ENCODE peak calls at places on chromosomes 4 and X, in seven cellular contexts. One of them, this sample, is unnamed.

GRCh38 chr4:90419124-90419711 is 292.0 kb downstream of the CCSER1 start:
- DNase-seq in SW 1271: no peak
- DNase-seq in left cardiac atrium: no peak
- DNase-seq in HCEC 1CT: peak
- DNase-seq in SW480: peak
- DNase-seq in activated CD4-positive, alpha-beta T cell treated with anti-CD3 and anti-CD28 coated beads for 4 hours: no peak
- DNase-seq in H9: no peak
- DNase-seq in this sample: peak

GRCh38 chr4:8201341-8201781 is 2.3 kb downstream of the SH3TC1 start:
- DNase-seq in SW 1271: no peak
- DNase-seq in left cardiac atrium: no peak
- DNase-seq in HCEC 1CT: no peak
- DNase-seq in SW480: no peak
- DNase-seq in activated CD4-positive, alpha-beta T cell treated with anti-CD3 and anti-CD28 coated beads for 4 hours: peak
- DNase-seq in H9: no peak
- DNase-seq in this sample: no peak

GRCh38 chr4:99998062-99998880 is 48.2 kb upstream of the H2AZ1 start:
- DNase-seq in SW 1271: no peak
- DNase-seq in left cardiac atrium: no peak
- DNase-seq in HCEC 1CT: peak
- DNase-seq in SW480: peak
- DNase-seq in activated CD4-positive, alpha-beta T cell treated with anti-CD3 and anti-CD28 coated beads for 4 hours: no peak
- DNase-seq in H9: no peak
- DNase-seq in this sample: peak

GRCh38 chr4:10974371-10974770 is 289.8 kb upstream of the CLNK start:
- DNase-seq in SW 1271: no peak
- DNase-seq in left cardiac atrium: no peak
- DNase-seq in HCEC 1CT: no peak
- DNase-seq in SW480: no peak
- DNase-seq in activated CD4-positive, alpha-beta T cell treated with anti-CD3 and anti-CD28 coated beads for 4 hours: no peak
- DNase-seq in H9: no peak
- DNase-seq in this sample: no peak

GRCh38 chrX:95505721-95506120 is 1178.9 kb upstream of the DIAPH2 start:
- DNase-seq in SW 1271: no peak
- DNase-seq in left cardiac atrium: no peak
- DNase-seq in HCEC 1CT: no peak
- DNase-seq in SW480: no peak
- DNase-seq in activated CD4-positive, alpha-beta T cell treated with anti-CD3 and anti-CD28 coated beads for 4 hours: no peak
- DNase-seq in H9: peak
- DNase-seq in this sample: peak

GRCh38 chrX:153245288-153245731 is 66.2 kb downstream of the MAGEA1 start:
- DNase-seq in SW 1271: no peak
- DNase-seq in left cardiac atrium: no peak
- DNase-seq in HCEC 1CT: peak
- DNase-seq in SW480: peak
- DNase-seq in activated CD4-positive, alpha-beta T cell treated with anti-CD3 and anti-CD28 coated beads for 4 hours: no peak
- DNase-seq in H9: peak
- DNase-seq in this sample: peak

GRCh38 chr4:146369446-146369845 is 152.3 kb downstream of the SLC10A7 start:
- DNase-seq in SW 1271: no peak
- DNase-seq in left cardiac atrium: no peak
- DNase-seq in HCEC 1CT: no peak
- DNase-seq in SW480: no peak
- DNase-seq in activated CD4-positive, alpha-beta T cell treated with anti-CD3 and anti-CD28 coated beads for 4 hours: no peak
- DNase-seq in H9: no peak
- DNase-seq in this sample: no peak

GRCh38 chrX:85052636-85053343 is 49.1 kb downstream of the APOOL start:
- DNase-seq in SW 1271: no peak
- DNase-seq in left cardiac atrium: no peak
- DNase-seq in HCEC 1CT: peak
- DNase-seq in SW480: peak
- DNase-seq in activated CD4-positive, alpha-beta T cell treated with anti-CD3 and anti-CD28 coated beads for 4 hours: no peak
- DNase-seq in H9: no peak
- DNase-seq in this sample: no peak

GRCh38 chr4:183797445-183798248 is 107.5 kb upstream of the STOX2 start:
- DNase-seq in SW 1271: no peak
- DNase-seq in left cardiac atrium: peak
- DNase-seq in HCEC 1CT: no peak
- DNase-seq in SW480: peak
- DNase-seq in activated CD4-positive, alpha-beta T cell treated with anti-CD3 and anti-CD28 coated beads for 4 hours: no peak
- DNase-seq in H9: peak
- DNase-seq in this sample: peak

GRCh38 chr4:188012546-188012945 is 17.0 kb downstream of the ZFP42 start:
- DNase-seq in SW 1271: no peak
- DNase-seq in left cardiac atrium: no peak
- DNase-seq in HCEC 1CT: no peak
- DNase-seq in SW480: no peak
- DNase-seq in activated CD4-positive, alpha-beta T cell treated with anti-CD3 and anti-CD28 coated beads for 4 hours: no peak
- DNase-seq in H9: no peak
- DNase-seq in this sample: no peak

GRCh38 chr4:180197471-180197870 is 2045.7 kb upstream of the TENM3 start:
- DNase-seq in SW 1271: no peak
- DNase-seq in left cardiac atrium: no peak
- DNase-seq in HCEC 1CT: no peak
- DNase-seq in SW480: no peak
- DNase-seq in activated CD4-positive, alpha-beta T cell treated with anti-CD3 and anti-CD28 coated beads for 4 hours: no peak
- DNase-seq in H9: no peak
- DNase-seq in this sample: no peak

GRCh38 chr4:151753056-151753455 is 7.8 kb downstream of the GATB start:
- DNase-seq in SW 1271: no peak
- DNase-seq in left cardiac atrium: no peak
- DNase-seq in HCEC 1CT: no peak
- DNase-seq in SW480: no peak
- DNase-seq in activated CD4-positive, alpha-beta T cell treated with anti-CD3 and anti-CD28 coated beads for 4 hours: no peak
- DNase-seq in H9: no peak
- DNase-seq in this sample: no peak

GRCh38 chrX:123814343-123814742 is 45.5 kb upstream of the XIAP start:
- DNase-seq in SW 1271: no peak
- DNase-seq in left cardiac atrium: no peak
- DNase-seq in HCEC 1CT: peak
- DNase-seq in SW480: peak
- DNase-seq in activated CD4-positive, alpha-beta T cell treated with anti-CD3 and anti-CD28 coated beads for 4 hours: no peak
- DNase-seq in H9: no peak
- DNase-seq in this sample: peak

GRCh38 chrX:150361777-150362351 is 1.3 kb upstream of the MAMLD1 start:
- DNase-seq in SW 1271: no peak
- DNase-seq in left cardiac atrium: peak
- DNase-seq in HCEC 1CT: no peak
- DNase-seq in SW480: peak
- DNase-seq in activated CD4-positive, alpha-beta T cell treated with anti-CD3 and anti-CD28 coated beads for 4 hours: peak
- DNase-seq in H9: peak
- DNase-seq in this sample: no peak

GRCh38 chrX:128518508-128518907 is 466.3 kb upstream of the ACTRT1 start:
- DNase-seq in SW 1271: no peak
- DNase-seq in left cardiac atrium: no peak
- DNase-seq in HCEC 1CT: no peak
- DNase-seq in SW480: peak
- DNase-seq in activated CD4-positive, alpha-beta T cell treated with anti-CD3 and anti-CD28 coated beads for 4 hours: no peak
- DNase-seq in H9: no peak
- DNase-seq in this sample: peak

GRCh38 chr4:54067163-54067562 is 2.8 kb upstream of the CHIC2 start:
- DNase-seq in SW 1271: peak
- DNase-seq in left cardiac atrium: peak
- DNase-seq in HCEC 1CT: peak
- DNase-seq in SW480: no peak
- DNase-seq in activated CD4-positive, alpha-beta T cell treated with anti-CD3 and anti-CD28 coated beads for 4 hours: no peak
- DNase-seq in H9: no peak
- DNase-seq in this sample: peak

GRCh38 chrX:47264507-47265173 is 31.8 kb downstream of the USP11 start:
- DNase-seq in SW 1271: no peak
- DNase-seq in left cardiac atrium: no peak
- DNase-seq in HCEC 1CT: peak
- DNase-seq in SW480: no peak
- DNase-seq in activated CD4-positive, alpha-beta T cell treated with anti-CD3 and anti-CD28 coated beads for 4 hours: no peak
- DNase-seq in H9: no peak
- DNase-seq in this sample: no peak

GRCh38 chrX:10165580-10166247 is 8.9 kb downstream of the CLCN4 start:
- DNase-seq in SW 1271: no peak
- DNase-seq in left cardiac atrium: no peak
- DNase-seq in HCEC 1CT: no peak
- DNase-seq in SW480: no peak
- DNase-seq in activated CD4-positive, alpha-beta T cell treated with anti-CD3 and anti-CD28 coated beads for 4 hours: no peak
- DNase-seq in H9: no peak
- DNase-seq in this sample: no peak

GRCh38 chr4:101153653-101154052 is 193.7 kb downstream of the PPP3CA start:
- DNase-seq in SW 1271: no peak
- DNase-seq in left cardiac atrium: no peak
- DNase-seq in HCEC 1CT: no peak
- DNase-seq in SW480: no peak
- DNase-seq in activated CD4-positive, alpha-beta T cell treated with anti-CD3 and anti-CD28 coated beads for 4 hours: no peak
- DNase-seq in H9: no peak
- DNase-seq in this sample: no peak

GRCh38 chr4:66000500-66001117 is 330.3 kb upstream of the EPHA5 start:
- DNase-seq in SW 1271: no peak
- DNase-seq in left cardiac atrium: no peak
- DNase-seq in HCEC 1CT: peak
- DNase-seq in SW480: no peak
- DNase-seq in activated CD4-positive, alpha-beta T cell treated with anti-CD3 and anti-CD28 coated beads for 4 hours: no peak
- DNase-seq in H9: no peak
- DNase-seq in this sample: peak

GRCh38 chr4:71607780-71608673 is 175.9 kb downstream of the GC start:
- DNase-seq in SW 1271: no peak
- DNase-seq in left cardiac atrium: no peak
- DNase-seq in HCEC 1CT: peak
- DNase-seq in SW480: no peak
- DNase-seq in activated CD4-positive, alpha-beta T cell treated with anti-CD3 and anti-CD28 coated beads for 4 hours: no peak
- DNase-seq in H9: no peak
- DNase-seq in this sample: peak

GRCh38 chrX:153640045-153640686 is 6.8 kb upstream of the DUSP9 start:
- DNase-seq in SW 1271: no peak
- DNase-seq in left cardiac atrium: no peak
- DNase-seq in HCEC 1CT: no peak
- DNase-seq in SW480: no peak
- DNase-seq in activated CD4-positive, alpha-beta T cell treated with anti-CD3 and anti-CD28 coated beads for 4 hours: no peak
- DNase-seq in H9: no peak
- DNase-seq in this sample: no peak

GRCh38 chr4:23337292-23337691 is 552.6 kb downstream of the PPARGC1A start:
- DNase-seq in SW 1271: no peak
- DNase-seq in left cardiac atrium: no peak
- DNase-seq in HCEC 1CT: no peak
- DNase-seq in SW480: peak
- DNase-seq in activated CD4-positive, alpha-beta T cell treated with anti-CD3 and anti-CD28 coated beads for 4 hours: no peak
- DNase-seq in H9: no peak
- DNase-seq in this sample: peak

GRCh38 chrX:154980330-154981115 is 42.0 kb downstream of the F8 start:
- DNase-seq in SW 1271: peak
- DNase-seq in left cardiac atrium: peak
- DNase-seq in HCEC 1CT: peak
- DNase-seq in SW480: peak
- DNase-seq in activated CD4-positive, alpha-beta T cell treated with anti-CD3 and anti-CD28 coated beads for 4 hours: peak
- DNase-seq in H9: peak
- DNase-seq in this sample: peak

GRCh38 chr4:26268246-26268645 is 52.6 kb upstream of the RBPJ start:
- DNase-seq in SW 1271: no peak
- DNase-seq in left cardiac atrium: no peak
- DNase-seq in HCEC 1CT: no peak
- DNase-seq in SW480: no peak
- DNase-seq in activated CD4-positive, alpha-beta T cell treated with anti-CD3 and anti-CD28 coated beads for 4 hours: no peak
- DNase-seq in H9: no peak
- DNase-seq in this sample: no peak

GRCh38 chrX:72714471-72714916 is 388 bp upstream of the PHKA1 start:
- DNase-seq in SW 1271: peak
- DNase-seq in left cardiac atrium: peak
- DNase-seq in HCEC 1CT: peak
- DNase-seq in SW480: peak
- DNase-seq in activated CD4-positive, alpha-beta T cell treated with anti-CD3 and anti-CD28 coated beads for 4 hours: no peak
- DNase-seq in H9: peak
- DNase-seq in this sample: peak

GRCh38 chrX:154457491-154458115 is 478 bp upstream of the PLXNA3 start:
- DNase-seq in SW 1271: no peak
- DNase-seq in left cardiac atrium: no peak
- DNase-seq in HCEC 1CT: no peak
- DNase-seq in SW480: peak
- DNase-seq in activated CD4-positive, alpha-beta T cell treated with anti-CD3 and anti-CD28 coated beads for 4 hours: peak
- DNase-seq in H9: peak
- DNase-seq in this sample: peak

GRCh38 chr4:76830612-76831474 is 67.1 kb downstream of the SOWAHB start:
- DNase-seq in SW 1271: no peak
- DNase-seq in left cardiac atrium: peak
- DNase-seq in HCEC 1CT: peak
- DNase-seq in SW480: peak
- DNase-seq in activated CD4-positive, alpha-beta T cell treated with anti-CD3 and anti-CD28 coated beads for 4 hours: no peak
- DNase-seq in H9: no peak
- DNase-seq in this sample: peak

GRCh38 chrX:74593593-74593992 is 20.8 kb downstream of the RLIM start:
- DNase-seq in SW 1271: no peak
- DNase-seq in left cardiac atrium: no peak
- DNase-seq in HCEC 1CT: no peak
- DNase-seq in SW480: no peak
- DNase-seq in activated CD4-positive, alpha-beta T cell treated with anti-CD3 and anti-CD28 coated beads for 4 hours: no peak
- DNase-seq in H9: no peak
- DNase-seq in this sample: no peak